ENCODE peak calls at places on chromosomes 2 and 18, in five cellular contexts. F is 8988T, L is SK-MEL-5, K is GM12891, A is NCI-H1092. U is an unnamed sample.

GRCh38 chr2:85768713-85769112 is 14.9 kb downstream of the ATOH8 start:
- DNase-seq in K (no peak), A (peak; percentile 65), L (no peak), F (no peak), U (no peak)

GRCh38 chr2:170713280-170714155 is 1.6 kb upstream of the SP5 start:
- DNase-seq in L (no peak), K (peak; percentile 26), A (no peak), F (no peak), U (peak; percentile 57)

GRCh38 chr2:220000586-220000985 is 373.2 kb downstream of the SLC4A3 start:
- DNase-seq in F (no peak), L (no peak), K (no peak), A (no peak), U (no peak)

GRCh38 chr18:47036298-47036874 is 965 bp upstream of the ELOA2 start:
- DNase-seq in K (no peak), L (peak; percentile 61), A (peak; percentile 3), F (peak; percentile 31), U (peak; percentile 47)

GRCh38 chr2:60806988-60807681 is 51.1 kb downstream of the PAPOLG start:
- DNase-seq in K (peak; percentile 40), L (peak; percentile 27), A (no peak), F (no peak), U (no peak)

GRCh38 chr2:225070811-225071210 is 28.5 kb upstream of the DOCK10 start:
- DNase-seq in F (no peak), L (peak; percentile 88), A (no peak), K (no peak), U (no peak)

GRCh38 chr2:40096360-40096759 is 317.3 kb upstream of the THUMPD2 start:
- DNase-seq in F (no peak), K (no peak), A (no peak), L (no peak), U (no peak)

GRCh38 chr2:66733361-66733760 is 298.4 kb downstream of the MEIS1 start:
- DNase-seq in L (no peak), F (no peak), A (no peak), K (no peak), U (no peak)

GRCh38 chr2:173023718-173024117 is 51.9 kb upstream of the MAP3K20 start:
- DNase-seq in L (no peak), K (no peak), A (no peak), F (no peak), U (no peak)

GRCh38 chr2:174124171-174124570 is 124.2 kb downstream of the OLA1 start:
- DNase-seq in K (no peak), F (no peak), A (peak; percentile 5), L (no peak), U (no peak)

GRCh38 chr2:126449677-126450076 is 206.3 kb upstream of the GYPC start:
- DNase-seq in A (no peak), K (no peak), L (no peak), F (no peak), U (no peak)

GRCh38 chr2:10447300-10448207 is 573 bp downstream of the ODC1 start:
- DNase-seq in F (no peak), L (no peak), A (no peak), K (peak; percentile 43), U (peak; percentile 38)

GRCh38 chr2:237603718-237604362 is 13.3 kb upstream of the RAB17 start:
- DNase-seq in K (peak; percentile 54), A (no peak), F (no peak), L (peak; percentile 90), U (peak; percentile 44)

GRCh38 chr2:160871096-160871495 is 289.1 kb upstream of the TANK start:
- DNase-seq in F (no peak), L (no peak), K (no peak), A (no peak), U (no peak)

GRCh38 chr2:207258191-207258991 is 92.6 kb upstream of the KLF7 start:
- DNase-seq in L (no peak), K (no peak), A (peak; percentile 9), F (no peak), U (no peak)

GRCh38 chr2:6945087-6945813 is 28.0 kb downstream of the RNF144A start:
- DNase-seq in L (no peak), F (no peak), A (no peak), K (no peak), U (no peak)

GRCh38 chr2:238853218-238853617 is 5.3 kb downstream of the TWIST2 start:
- DNase-seq in A (no peak), K (no peak), F (no peak), L (no peak), U (no peak)

GRCh38 chr2:1156526-1156925 is 205.9 kb downstream of the SNTG2 start:
- DNase-seq in F (no peak), K (no peak), L (no peak), A (no peak), U (no peak)

GRCh38 chr18:3584897-3585460 is 135.0 kb downstream of the TGIF1 start:
- DNase-seq in F (no peak), A (no peak), K (no peak), L (no peak), U (no peak)

GRCh38 chr2:72958542-72959385 is 41.4 kb downstream of the EMX1 start:
- DNase-seq in A (no peak), K (no peak), F (no peak), L (no peak), U (no peak)

GRCh38 chr2:209663149-209663548 is 108.5 kb upstream of the UNC80 start:
- DNase-seq in L (no peak), F (no peak), A (no peak), K (no peak), U (no peak)

GRCh38 chr2:217162533-217162932 is 302.7 kb upstream of the TNP1 start:
- DNase-seq in A (no peak), L (peak; percentile 100), F (no peak), K (no peak), U (no peak)

GRCh38 chr2:14601070-14601770 is 31.3 kb upstream of the LRATD1 start:
- DNase-seq in K (no peak), F (no peak), A (no peak), L (no peak), U (no peak)

GRCh38 chr2:17815466-17816184 is 635 bp upstream of the MSGN1 start:
- DNase-seq in F (no peak), A (no peak), K (no peak), L (no peak), U (no peak)

GRCh38 chr2:204019572-204020501 is 83.3 kb downstream of the ICOS start:
- DNase-seq in A (no peak), K (no peak), L (no peak), F (no peak), U (no peak)

GRCh38 chr2:236879416-236879963 is 206.2 kb upstream of the COPS8 start:
- DNase-seq in F (no peak), L (no peak), K (no peak), A (no peak), U (no peak)

U was measured in HuH-7.5.